ENCODE peak calls at places on chromosome 17, in ten cellular contexts. Z, S, N, J, V, Y, A, W, T and R are unnamed samples.
A peak's percentile ranks its signal among the peaks of the same experiment; 100 is the strongest.

GRCh38 chr17:12900474-12900873 is 111.2 kb downstream of the ARHGAP44 start:
- DNase-seq in Z (no peak), S (peak; percentile 33), N (no peak), J (no peak), V (no peak), Y (no peak), A (no peak), W (no peak), T (no peak), R (no peak)

GRCh38 chr17:82097187-82097918 is 683 bp downstream of the FASN start:
- DNase-seq in Z (peak; percentile 47), S (peak; percentile 58), N (peak; percentile 71), J (no peak), V (no peak), Y (no peak), A (peak; percentile 31), W (no peak), T (no peak), R (peak; percentile 61)

GRCh38 chr17:29069526-29070041 is 26.6 kb downstream of the PIPOX start:
- DNase-seq in Z (no peak), S (no peak), N (no peak), J (no peak), V (no peak), Y (no peak), A (no peak), W (no peak), T (no peak), R (peak; percentile 39)

GRCh38 chr17:59647288-59647687 is 27.6 kb downstream of the CLTC start:
- DNase-seq in Z (no peak), S (no peak), N (no peak), J (no peak), V (no peak), Y (no peak), A (no peak), W (no peak), T (no peak), R (no peak)

GRCh38 chr17:63102034-63102433 is 136.0 kb downstream of the TANC2 start:
- DNase-seq in Z (no peak), S (no peak), N (no peak), J (no peak), V (no peak), Y (no peak), A (no peak), W (no peak), T (no peak), R (no peak)

GRCh38 chr17:60863892-60864673 is 186.4 kb downstream of the BCAS3 start:
- DNase-seq in Z (peak; percentile 28), S (no peak), N (no peak), J (no peak), V (no peak), Y (no peak), A (no peak), W (no peak), T (no peak), R (no peak)

GRCh38 chr17:75244133-75244866 is 17.1 kb downstream of the GGA3 start:
- DNase-seq in Z (no peak), S (no peak), N (no peak), J (no peak), V (no peak), Y (peak; percentile 65), A (no peak), W (no peak), T (no peak), R (no peak)

GRCh38 chr17:66347661-66348604 is 45.5 kb downstream of the PRKCA start:
- DNase-seq in Z (peak; percentile 47), S (no peak), N (no peak), J (no peak), V (no peak), Y (no peak), A (peak; percentile 83), W (no peak), T (peak; percentile 19), R (no peak)

GRCh38 chr17:969767-970387 is 9.7 kb downstream of the NXN start:
- DNase-seq in Z (no peak), S (no peak), N (no peak), J (no peak), V (no peak), Y (no peak), A (no peak), W (no peak), T (no peak), R (no peak)

DNA sequence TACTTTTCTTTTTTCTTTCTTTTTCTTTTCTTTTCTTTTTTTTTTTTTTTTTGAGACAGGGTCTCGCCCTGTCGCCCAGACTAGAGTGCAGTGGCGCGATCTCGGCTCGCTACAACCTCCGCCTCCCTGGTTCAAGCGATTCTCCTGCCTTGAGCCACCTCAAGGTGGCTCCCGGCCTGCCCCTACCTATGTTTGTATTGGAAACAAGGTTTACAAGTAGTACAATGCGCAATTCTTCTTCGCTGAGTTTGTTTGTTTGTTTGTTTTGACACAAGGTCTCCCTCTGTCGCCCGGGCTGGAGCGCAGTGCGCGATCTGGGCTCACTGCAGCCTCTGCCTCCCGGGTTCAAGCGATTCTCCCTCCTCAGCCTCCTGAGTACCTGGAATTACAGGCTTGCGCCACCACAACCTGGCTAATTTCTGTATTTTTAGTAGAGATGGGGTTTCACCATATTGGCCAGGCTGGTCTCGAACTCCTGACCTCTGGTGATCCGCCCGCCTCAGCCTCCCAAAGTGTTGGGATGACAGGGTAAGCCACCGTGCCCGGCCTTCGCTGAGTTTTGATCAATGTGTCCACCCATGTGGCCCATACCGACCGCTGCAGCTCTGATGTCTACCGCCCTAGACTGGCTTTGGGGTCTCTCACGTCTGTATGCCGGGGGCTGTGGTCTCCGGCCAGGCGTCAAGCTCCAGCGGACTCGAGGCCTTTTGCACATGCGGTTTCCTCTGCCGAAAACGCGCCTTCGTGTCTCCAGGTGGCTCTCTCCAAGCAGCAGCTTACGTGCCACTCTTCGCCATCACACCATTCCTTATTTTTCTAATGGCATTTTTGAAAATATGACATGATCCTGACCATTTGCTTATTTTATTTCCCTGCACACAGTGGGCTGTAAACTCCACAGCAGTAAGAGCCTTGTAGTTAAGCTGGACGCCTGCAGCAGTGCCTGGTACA is 1.1 kb upstream of the YBX2 start:
- DNase-seq in Z (no peak), S (no peak), N (no peak), J (no peak), V (no peak), Y (no peak), A (peak; percentile 47), W (no peak), T (no peak), R (no peak)
- H3K4me3 ChIP-seq in Z (no peak overlapping the region), S (peak overlapping the region; percentile 50), N (no peak overlapping the region), J (peak overlapping the region; percentile 51), V (peak overlapping the region; percentile 50), Y (peak overlapping the region; percentile 39), A (peak overlapping the region; percentile 62), W (no peak overlapping the region), T (no peak overlapping the region), R (no peak overlapping the region)

GRCh38 chr17:39861235-39861634 is 2.9 kb downstream of the IKZF3 start:
- DNase-seq in Z (no peak), S (no peak), N (no peak), J (no peak), V (no peak), Y (no peak), A (no peak), W (no peak), T (no peak), R (no peak)
- H3K4me3 ChIP-seq in Z (no peak overlapping the region), S (peak overlapping the region; percentile 13), N (no peak overlapping the region), J (peak overlapping the region; percentile 20), V (no peak overlapping the region), Y (no peak overlapping the region), A (no peak overlapping the region), W (no peak overlapping the region), T (no peak overlapping the region), R (no peak overlapping the region)

GRCh38 chr17:42853597-42853967 is 2.6 kb downstream of the AOC3 start:
- DNase-seq in Z (no peak), S (no peak), N (no peak), J (no peak), V (no peak), Y (no peak), A (no peak), W (no peak), T (no peak), R (no peak)
- H3K4me3 ChIP-seq in Z (no peak overlapping the region), S (peak overlapping the region; percentile 25), N (no peak overlapping the region), J (no peak overlapping the region), V (peak overlapping the region; percentile 56), Y (no peak overlapping the region), A (no peak overlapping the region), W (no peak overlapping the region), T (no peak overlapping the region), R (peak overlapping the region; percentile 2)

GRCh38 chr17:83111516-83112282 is 32.3 kb downstream of the METRNL start:
- DNase-seq in Z (no peak), S (no peak), N (no peak), J (no peak), V (no peak), Y (no peak), A (no peak), W (no peak), T (no peak), R (peak; percentile 70)

GRCh38 chr17:83109386-83109785 is 30.0 kb downstream of the METRNL start:
- DNase-seq in Z (no peak), S (no peak), N (no peak), J (no peak), V (no peak), Y (no peak), A (no peak), W (no peak), T (no peak), R (no peak)

GRCh38 chr17:83108709-83109108 is 29.3 kb downstream of the METRNL start:
- DNase-seq in Z (no peak), S (no peak), N (no peak), J (no peak), V (no peak), Y (no peak), A (no peak), W (no peak), T (no peak), R (no peak)

GRCh38 chr17:83110755-83111154 is 31.3 kb downstream of the METRNL start:
- DNase-seq in Z (peak; percentile 45), S (no peak), N (no peak), J (no peak), V (no peak), Y (no peak), A (no peak), W (no peak), T (no peak), R (no peak)

DNA sequence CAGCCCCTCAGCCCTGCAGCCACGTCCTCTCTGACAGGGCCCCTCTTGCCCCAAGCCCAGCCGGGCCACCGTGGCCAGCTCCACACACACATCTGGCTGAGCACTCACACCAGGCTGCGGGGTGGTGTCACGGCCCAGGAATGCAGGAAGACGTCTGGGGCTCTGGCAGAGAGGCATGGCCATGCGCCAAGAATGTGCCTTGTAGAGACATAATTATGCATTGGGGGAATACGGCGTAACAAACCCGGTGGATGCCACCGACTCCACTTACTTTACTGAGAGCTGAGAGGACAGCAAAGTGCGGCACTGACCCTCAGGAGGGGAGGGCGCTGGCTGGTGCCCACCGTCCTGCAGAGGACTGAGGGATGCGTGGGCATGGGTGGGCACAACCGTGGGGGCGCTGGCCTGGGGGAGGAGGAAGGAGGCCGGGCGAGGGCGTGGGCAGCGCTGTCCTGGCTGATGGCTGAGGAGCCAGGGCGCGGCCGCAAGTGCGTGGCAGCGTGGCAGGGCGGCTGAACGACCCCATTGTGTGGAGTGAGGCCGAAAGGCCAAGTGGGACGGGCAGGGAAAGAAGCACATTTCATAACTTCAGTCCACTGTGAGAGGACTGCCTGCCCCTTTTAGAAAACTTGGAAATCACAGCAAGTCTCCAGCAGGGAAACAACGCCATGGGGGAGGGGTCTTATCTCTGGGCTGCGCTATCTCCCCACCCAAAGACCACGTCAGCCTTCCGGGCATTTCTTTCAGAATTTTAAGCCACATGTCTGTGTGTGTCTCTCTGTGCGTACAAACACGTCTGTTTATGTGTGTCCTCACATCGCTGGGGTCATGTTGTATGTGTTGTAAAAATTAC is 30.6 kb downstream of the METRNL start:
- DNase-seq in Z (peak; percentile 94), S (peak; percentile 89), N (peak; percentile 89), J (no peak), V (peak; percentile 83), Y (no peak), A (peak; percentile 96), W (peak; percentile 88), T (peak; percentile 90), R (peak; percentile 96)
- H3K4me3 ChIP-seq in Z (peak overlapping the region; percentile 7), S (peak overlapping the region; percentile 12), N (peak overlapping the region; percentile 35), J (no peak overlapping the region), V (peak overlapping the region; percentile 59), Y (no peak overlapping the region), A (peak overlapping the region; percentile 69), W (peak overlapping the region; percentile 43), T (peak overlapping the region; percentile 13), R (no peak overlapping the region)